ENCODE peak calls at places on chromosomes 3 and 15, in ten cellular contexts. One of them, this sample, is unnamed.

GRCh38 chr15:45657769-45658545 is 23.1 kb downstream of the SQOR start:
- DNase-seq in CD4-positive, alpha-beta T cell: no peak
- DNase-seq in mucosa of descending colon: no peak
- DNase-seq in adrenal gland: no peak
- DNase-seq in ACHN: no peak
- DNase-seq in AG20443: no peak
- DNase-seq in lung: no peak
- DNase-seq in HEK293T: no peak
- DNase-seq in ELF-1: no peak
- DNase-seq in NCI-H187: no peak
- DNase-seq in this sample: no peak

GRCh38 chr15:60508442-60508841 is 29.5 kb upstream of the ICE2 start:
- DNase-seq in CD4-positive, alpha-beta T cell: no peak
- DNase-seq in mucosa of descending colon: no peak
- DNase-seq in adrenal gland: no peak
- DNase-seq in ACHN: no peak
- DNase-seq in AG20443: no peak
- DNase-seq in lung: no peak
- DNase-seq in HEK293T: no peak
- DNase-seq in ELF-1: no peak
- DNase-seq in NCI-H187: no peak
- DNase-seq in this sample: no peak

GRCh38 chr3:124248471-124249028 is 256.6 kb upstream of the ROPN1 start:
- DNase-seq in CD4-positive, alpha-beta T cell: no peak
- DNase-seq in mucosa of descending colon: peak
- DNase-seq in adrenal gland: peak
- DNase-seq in ACHN: peak
- DNase-seq in AG20443: peak
- DNase-seq in lung: no peak
- DNase-seq in HEK293T: no peak
- DNase-seq in ELF-1: no peak
- DNase-seq in NCI-H187: no peak
- DNase-seq in this sample: no peak

GRCh38 chr3:14803101-14803980 is 15.4 kb upstream of the FGD5 start:
- DNase-seq in CD4-positive, alpha-beta T cell: no peak
- DNase-seq in mucosa of descending colon: peak
- DNase-seq in adrenal gland: no peak
- DNase-seq in ACHN: no peak
- DNase-seq in AG20443: peak
- DNase-seq in lung: no peak
- DNase-seq in HEK293T: peak
- DNase-seq in ELF-1: no peak
- DNase-seq in NCI-H187: no peak
- DNase-seq in this sample: no peak

GRCh38 chr3:131091768-131092167 is 65.1 kb downstream of the NEK11 start:
- DNase-seq in CD4-positive, alpha-beta T cell: no peak
- DNase-seq in mucosa of descending colon: no peak
- DNase-seq in adrenal gland: no peak
- DNase-seq in ACHN: no peak
- DNase-seq in AG20443: no peak
- DNase-seq in lung: no peak
- DNase-seq in HEK293T: no peak
- DNase-seq in ELF-1: peak
- DNase-seq in NCI-H187: no peak
- DNase-seq in this sample: no peak

GRCh38 chr15:41877631-41878354 is 16.1 kb downstream of the SPTBN5 start:
- DNase-seq in CD4-positive, alpha-beta T cell: no peak
- DNase-seq in mucosa of descending colon: no peak
- DNase-seq in adrenal gland: no peak
- DNase-seq in ACHN: no peak
- DNase-seq in AG20443: no peak
- DNase-seq in lung: no peak
- DNase-seq in HEK293T: no peak
- DNase-seq in ELF-1: no peak
- DNase-seq in NCI-H187: no peak
- DNase-seq in this sample: no peak

GRCh38 chr3:81301230-81301629 is 460.2 kb downstream of the GBE1 start:
- DNase-seq in CD4-positive, alpha-beta T cell: no peak
- DNase-seq in mucosa of descending colon: no peak
- DNase-seq in adrenal gland: no peak
- DNase-seq in ACHN: no peak
- DNase-seq in AG20443: no peak
- DNase-seq in lung: no peak
- DNase-seq in HEK293T: no peak
- DNase-seq in ELF-1: no peak
- DNase-seq in NCI-H187: no peak
- DNase-seq in this sample: no peak

GRCh38 chr3:118884748-118885206 is 149.9 kb downstream of the IGSF11 start:
- DNase-seq in CD4-positive, alpha-beta T cell: peak
- DNase-seq in mucosa of descending colon: peak
- DNase-seq in adrenal gland: peak
- DNase-seq in ACHN: peak
- DNase-seq in AG20443: peak
- DNase-seq in lung: peak
- DNase-seq in HEK293T: peak
- DNase-seq in ELF-1: peak
- DNase-seq in NCI-H187: peak
- DNase-seq in this sample: peak

GRCh38 chr15:71562251-71562650 is 248.1 kb upstream of the NR2E3 start:
- DNase-seq in CD4-positive, alpha-beta T cell: no peak
- DNase-seq in mucosa of descending colon: no peak
- DNase-seq in adrenal gland: no peak
- DNase-seq in ACHN: no peak
- DNase-seq in AG20443: no peak
- DNase-seq in lung: no peak
- DNase-seq in HEK293T: no peak
- DNase-seq in ELF-1: no peak
- DNase-seq in NCI-H187: no peak
- DNase-seq in this sample: no peak

GRCh38 chr3:58404396-58404795 is 29.2 kb downstream of the PDHB start:
- DNase-seq in CD4-positive, alpha-beta T cell: no peak
- DNase-seq in mucosa of descending colon: no peak
- DNase-seq in adrenal gland: no peak
- DNase-seq in ACHN: peak
- DNase-seq in AG20443: peak
- DNase-seq in lung: no peak
- DNase-seq in HEK293T: peak
- DNase-seq in ELF-1: no peak
- DNase-seq in NCI-H187: no peak
- DNase-seq in this sample: no peak

GRCh38 chr15:93861956-93862741 is 369.2 kb upstream of the MCTP2 start:
- DNase-seq in CD4-positive, alpha-beta T cell: no peak
- DNase-seq in mucosa of descending colon: no peak
- DNase-seq in adrenal gland: peak
- DNase-seq in ACHN: no peak
- DNase-seq in AG20443: no peak
- DNase-seq in lung: no peak
- DNase-seq in HEK293T: no peak
- DNase-seq in ELF-1: no peak
- DNase-seq in NCI-H187: no peak
- DNase-seq in this sample: no peak

GRCh38 chr3:124786491-124787241 is 56.4 kb downstream of the UMPS start:
- DNase-seq in CD4-positive, alpha-beta T cell: no peak
- DNase-seq in mucosa of descending colon: peak
- DNase-seq in adrenal gland: no peak
- DNase-seq in ACHN: peak
- DNase-seq in AG20443: no peak
- DNase-seq in lung: no peak
- DNase-seq in HEK293T: no peak
- DNase-seq in ELF-1: no peak
- DNase-seq in NCI-H187: no peak
- DNase-seq in this sample: no peak

GRCh38 chr3:115062412-115062956 is 84.6 kb downstream of the ZBTB20 start:
- DNase-seq in CD4-positive, alpha-beta T cell: no peak
- DNase-seq in mucosa of descending colon: no peak
- DNase-seq in adrenal gland: no peak
- DNase-seq in ACHN: peak
- DNase-seq in AG20443: peak
- DNase-seq in lung: no peak
- DNase-seq in HEK293T: no peak
- DNase-seq in ELF-1: no peak
- DNase-seq in NCI-H187: no peak
- DNase-seq in this sample: no peak

GRCh38 chr15:43517354-43518072 is at the start of gene MAP1A:
- DNase-seq in CD4-positive, alpha-beta T cell: no peak
- DNase-seq in mucosa of descending colon: peak
- DNase-seq in adrenal gland: no peak
- DNase-seq in ACHN: no peak
- DNase-seq in AG20443: peak
- DNase-seq in lung: no peak
- DNase-seq in HEK293T: peak
- DNase-seq in ELF-1: peak
- DNase-seq in NCI-H187: no peak
- DNase-seq in this sample: no peak

GRCh38 chr15:98547741-98548166 is 100.6 kb upstream of the IGF1R start:
- DNase-seq in CD4-positive, alpha-beta T cell: no peak
- DNase-seq in mucosa of descending colon: peak
- DNase-seq in adrenal gland: no peak
- DNase-seq in ACHN: peak
- DNase-seq in AG20443: peak
- DNase-seq in lung: no peak
- DNase-seq in HEK293T: peak
- DNase-seq in ELF-1: peak
- DNase-seq in NCI-H187: no peak
- DNase-seq in this sample: no peak

GRCh38 chr3:195763843-195764825 is 43.4 kb downstream of the MUC20 start:
- DNase-seq in CD4-positive, alpha-beta T cell: no peak
- DNase-seq in mucosa of descending colon: no peak
- DNase-seq in adrenal gland: no peak
- DNase-seq in ACHN: no peak
- DNase-seq in AG20443: no peak
- DNase-seq in lung: peak
- DNase-seq in HEK293T: no peak
- DNase-seq in ELF-1: no peak
- DNase-seq in NCI-H187: no peak
- DNase-seq in this sample: no peak